ENCODE peak calls at places on chromosomes 12 and 14, in four cellular contexts. One of them, this sample, is unnamed.

GRCh38 chr12:55495490-55495889 is 3.3 kb downstream of the OR6C68 start:
- DNase-seq in stimulated activated CD8-positive, alpha-beta memory T cell treated with anti-CD3 and anti-CD28 coated beads, Interleukin-2, amount 100 ng/mL, for 48 hours: no peak
- DNase-seq in NCI-H1417: no peak
- DNase-seq in MCF 10A: no peak
- DNase-seq in this sample: no peak

GRCh38 chr14:69263364-69263763 is 3.4 kb downstream of the GALNT16 start:
- DNase-seq in stimulated activated CD8-positive, alpha-beta memory T cell treated with anti-CD3 and anti-CD28 coated beads, Interleukin-2, amount 100 ng/mL, for 48 hours: no peak
- DNase-seq in NCI-H1417: peak
- DNase-seq in MCF 10A: peak
- DNase-seq in this sample: no peak

GRCh38 chr14:61474671-61475070 is 153.3 kb downstream of the PRKCH start:
- DNase-seq in stimulated activated CD8-positive, alpha-beta memory T cell treated with anti-CD3 and anti-CD28 coated beads, Interleukin-2, amount 100 ng/mL, for 48 hours: no peak
- DNase-seq in NCI-H1417: no peak
- DNase-seq in MCF 10A: no peak
- DNase-seq in this sample: no peak

GRCh38 chr12:5123921-5124320 is 80.2 kb downstream of the KCNA5 start:
- DNase-seq in stimulated activated CD8-positive, alpha-beta memory T cell treated with anti-CD3 and anti-CD28 coated beads, Interleukin-2, amount 100 ng/mL, for 48 hours: no peak
- DNase-seq in NCI-H1417: no peak
- DNase-seq in MCF 10A: no peak
- DNase-seq in this sample: no peak

GRCh38 chr12:97283297-97283696 is 179.3 kb upstream of the RMST start:
- DNase-seq in stimulated activated CD8-positive, alpha-beta memory T cell treated with anti-CD3 and anti-CD28 coated beads, Interleukin-2, amount 100 ng/mL, for 48 hours: no peak
- DNase-seq in NCI-H1417: no peak
- DNase-seq in MCF 10A: no peak
- DNase-seq in this sample: no peak

GRCh38 chr14:96122496-96122895 is 82.1 kb upstream of the BDKRB2 start:
- DNase-seq in stimulated activated CD8-positive, alpha-beta memory T cell treated with anti-CD3 and anti-CD28 coated beads, Interleukin-2, amount 100 ng/mL, for 48 hours: no peak
- DNase-seq in NCI-H1417: no peak
- DNase-seq in MCF 10A: peak
- DNase-seq in this sample: no peak

GRCh38 chr14:32986791-32987545 is 48.3 kb downstream of the NPAS3 start:
- DNase-seq in stimulated activated CD8-positive, alpha-beta memory T cell treated with anti-CD3 and anti-CD28 coated beads, Interleukin-2, amount 100 ng/mL, for 48 hours: no peak
- DNase-seq in NCI-H1417: no peak
- DNase-seq in MCF 10A: no peak
- DNase-seq in this sample: no peak

GRCh38 chr12:92034858-92035401 is 110.7 kb downstream of the BTG1 start:
- DNase-seq in stimulated activated CD8-positive, alpha-beta memory T cell treated with anti-CD3 and anti-CD28 coated beads, Interleukin-2, amount 100 ng/mL, for 48 hours: peak
- DNase-seq in NCI-H1417: peak
- DNase-seq in MCF 10A: peak
- DNase-seq in this sample: peak

GRCh38 chr12:59619461-59620240 is 23.8 kb downstream of the SLC16A7 start:
- DNase-seq in stimulated activated CD8-positive, alpha-beta memory T cell treated with anti-CD3 and anti-CD28 coated beads, Interleukin-2, amount 100 ng/mL, for 48 hours: no peak
- DNase-seq in NCI-H1417: no peak
- DNase-seq in MCF 10A: no peak
- DNase-seq in this sample: no peak

GRCh38 chr12:108214486-108214885 is 85.4 kb downstream of the WSCD2 start:
- DNase-seq in stimulated activated CD8-positive, alpha-beta memory T cell treated with anti-CD3 and anti-CD28 coated beads, Interleukin-2, amount 100 ng/mL, for 48 hours: no peak
- DNase-seq in NCI-H1417: no peak
- DNase-seq in MCF 10A: peak
- DNase-seq in this sample: no peak

GRCh38 chr14:21077672-21078071 is 7.6 kb downstream of the ARHGEF40 start:
- DNase-seq in stimulated activated CD8-positive, alpha-beta memory T cell treated with anti-CD3 and anti-CD28 coated beads, Interleukin-2, amount 100 ng/mL, for 48 hours: no peak
- DNase-seq in NCI-H1417: no peak
- DNase-seq in MCF 10A: no peak
- DNase-seq in this sample: no peak

GRCh38 chr12:111158992-111159391 is 209.9 kb downstream of the PHETA1 start:
- DNase-seq in stimulated activated CD8-positive, alpha-beta memory T cell treated with anti-CD3 and anti-CD28 coated beads, Interleukin-2, amount 100 ng/mL, for 48 hours: no peak
- DNase-seq in NCI-H1417: no peak
- DNase-seq in MCF 10A: no peak
- DNase-seq in this sample: no peak

GRCh38 chr12:76422878-76423438 is 74.7 kb upstream of the BBS10 start:
- DNase-seq in stimulated activated CD8-positive, alpha-beta memory T cell treated with anti-CD3 and anti-CD28 coated beads, Interleukin-2, amount 100 ng/mL, for 48 hours: no peak
- DNase-seq in NCI-H1417: no peak
- DNase-seq in MCF 10A: peak
- DNase-seq in this sample: no peak

GRCh38 chr14:85867450-85867849 is 337.5 kb downstream of the FLRT2 start:
- DNase-seq in stimulated activated CD8-positive, alpha-beta memory T cell treated with anti-CD3 and anti-CD28 coated beads, Interleukin-2, amount 100 ng/mL, for 48 hours: no peak
- DNase-seq in NCI-H1417: no peak
- DNase-seq in MCF 10A: no peak
- DNase-seq in this sample: no peak

GRCh38 chr14:98099527-98099926 is 1172.5 kb downstream of the BCL11B start:
- DNase-seq in stimulated activated CD8-positive, alpha-beta memory T cell treated with anti-CD3 and anti-CD28 coated beads, Interleukin-2, amount 100 ng/mL, for 48 hours: no peak
- DNase-seq in NCI-H1417: no peak
- DNase-seq in MCF 10A: no peak
- DNase-seq in this sample: no peak

GRCh38 chr14:53461823-53462222 is 308.7 kb upstream of the DDHD1 start:
- DNase-seq in stimulated activated CD8-positive, alpha-beta memory T cell treated with anti-CD3 and anti-CD28 coated beads, Interleukin-2, amount 100 ng/mL, for 48 hours: no peak
- DNase-seq in NCI-H1417: no peak
- DNase-seq in MCF 10A: no peak
- DNase-seq in this sample: no peak

GRCh38 chr12:52675301-52675701 is 4.9 kb downstream of the KRT1 start:
- DNase-seq in stimulated activated CD8-positive, alpha-beta memory T cell treated with anti-CD3 and anti-CD28 coated beads, Interleukin-2, amount 100 ng/mL, for 48 hours: no peak
- DNase-seq in NCI-H1417: no peak
- DNase-seq in MCF 10A: no peak
- DNase-seq in this sample: no peak

GRCh38 chr14:59333668-59334067 is 131.5 kb downstream of the GPR135 start:
- DNase-seq in stimulated activated CD8-positive, alpha-beta memory T cell treated with anti-CD3 and anti-CD28 coated beads, Interleukin-2, amount 100 ng/mL, for 48 hours: no peak
- DNase-seq in NCI-H1417: peak
- DNase-seq in MCF 10A: peak
- DNase-seq in this sample: no peak

GRCh38 chr14:103697196-103697595 is 18.1 kb downstream of the XRCC3 start:
- DNase-seq in stimulated activated CD8-positive, alpha-beta memory T cell treated with anti-CD3 and anti-CD28 coated beads, Interleukin-2, amount 100 ng/mL, for 48 hours: no peak
- DNase-seq in NCI-H1417: no peak
- DNase-seq in MCF 10A: no peak
- DNase-seq in this sample: no peak

GRCh38 chr12:127688901-127689428 is 578.0 kb upstream of the TMEM132C start:
- DNase-seq in stimulated activated CD8-positive, alpha-beta memory T cell treated with anti-CD3 and anti-CD28 coated beads, Interleukin-2, amount 100 ng/mL, for 48 hours: no peak
- DNase-seq in NCI-H1417: no peak
- DNase-seq in MCF 10A: no peak
- DNase-seq in this sample: no peak

GRCh38 chr14:64973026-64973442 is 898 bp upstream of the RAB15 start:
- DNase-seq in stimulated activated CD8-positive, alpha-beta memory T cell treated with anti-CD3 and anti-CD28 coated beads, Interleukin-2, amount 100 ng/mL, for 48 hours: no peak
- DNase-seq in NCI-H1417: peak
- DNase-seq in MCF 10A: no peak
- DNase-seq in this sample: no peak

GRCh38 chr12:3789838-3790237 is 36.9 kb upstream of the CRACR2A start:
- DNase-seq in stimulated activated CD8-positive, alpha-beta memory T cell treated with anti-CD3 and anti-CD28 coated beads, Interleukin-2, amount 100 ng/mL, for 48 hours: no peak
- DNase-seq in NCI-H1417: no peak
- DNase-seq in MCF 10A: no peak
- DNase-seq in this sample: no peak

GRCh38 chr14:100778951-100779690 is 46.8 kb upstream of the MEG3 start:
- DNase-seq in stimulated activated CD8-positive, alpha-beta memory T cell treated with anti-CD3 and anti-CD28 coated beads, Interleukin-2, amount 100 ng/mL, for 48 hours: no peak
- DNase-seq in NCI-H1417: no peak
- DNase-seq in MCF 10A: no peak
- DNase-seq in this sample: no peak

GRCh38 chr12:3042826-3043225 is 34.4 kb upstream of the TSPAN9 start:
- DNase-seq in stimulated activated CD8-positive, alpha-beta memory T cell treated with anti-CD3 and anti-CD28 coated beads, Interleukin-2, amount 100 ng/mL, for 48 hours: no peak
- DNase-seq in NCI-H1417: no peak
- DNase-seq in MCF 10A: no peak
- DNase-seq in this sample: no peak

GRCh38 chr12:58920102-58920955 is at the start of gene LRIG3:
- DNase-seq in stimulated activated CD8-positive, alpha-beta memory T cell treated with anti-CD3 and anti-CD28 coated beads, Interleukin-2, amount 100 ng/mL, for 48 hours: peak
- DNase-seq in NCI-H1417: peak
- DNase-seq in MCF 10A: peak
- DNase-seq in this sample: no peak

GRCh38 chr12:78181544-78182162 is 351.0 kb downstream of the NAV3 start:
- DNase-seq in stimulated activated CD8-positive, alpha-beta memory T cell treated with anti-CD3 and anti-CD28 coated beads, Interleukin-2, amount 100 ng/mL, for 48 hours: no peak
- DNase-seq in NCI-H1417: peak
- DNase-seq in MCF 10A: peak
- DNase-seq in this sample: no peak

GRCh38 chr14:102086346-102086971 is 385 bp downstream of the HSP90AA1 start:
- DNase-seq in stimulated activated CD8-positive, alpha-beta memory T cell treated with anti-CD3 and anti-CD28 coated beads, Interleukin-2, amount 100 ng/mL, for 48 hours: peak
- DNase-seq in NCI-H1417: peak
- DNase-seq in MCF 10A: peak
- DNase-seq in this sample: peak

GRCh38 chr14:79831198-79831890 is 380.0 kb downstream of the DIO2 start:
- DNase-seq in stimulated activated CD8-positive, alpha-beta memory T cell treated with anti-CD3 and anti-CD28 coated beads, Interleukin-2, amount 100 ng/mL, for 48 hours: no peak
- DNase-seq in NCI-H1417: no peak
- DNase-seq in MCF 10A: peak
- DNase-seq in this sample: no peak

GRCh38 chr12:118582863-118583262 is 206.5 kb downstream of the SUDS3 start:
- DNase-seq in stimulated activated CD8-positive, alpha-beta memory T cell treated with anti-CD3 and anti-CD28 coated beads, Interleukin-2, amount 100 ng/mL, for 48 hours: no peak
- DNase-seq in NCI-H1417: no peak
- DNase-seq in MCF 10A: no peak
- DNase-seq in this sample: no peak